ENCODE peak calls at places on chromosomes 12 and 14, in six cellular contexts. N is CD4-positive, alpha-beta T cell; J is upper lobe of right lung; T is WERI-Rb-1; V is cardiac muscle cell; W is mammary epithelial cell. M is an unnamed sample.

GRCh38 chr14:24339284-24340151 is at the start of gene RIPK3:
- DNase-seq in N (peak), J (peak), T (no peak), V (no peak), W (no peak), M (peak)

GRCh38 chr14:36619131-36619530 is 36.7 kb upstream of the NKX2-8 start:
- DNase-seq in N (no peak), J (no peak), T (no peak), V (no peak), W (peak), M (no peak)

GRCh38 chr12:32756476-32757158 is 920 bp upstream of the YARS2 start:
- DNase-seq in N (no peak), J (no peak), T (no peak), V (no peak), W (peak), M (peak)

GRCh38 chr14:100911665-100912316 is 8.3 kb upstream of the RTL1 start:
- DNase-seq in N (no peak), J (no peak), T (no peak), V (no peak), W (no peak), M (no peak)

GRCh38 chr14:76109087-76109880 is 42.4 kb upstream of the GPATCH2L start:
- DNase-seq in N (no peak), J (no peak), T (no peak), V (no peak), W (no peak), M (no peak)

GRCh38 chr12:21823581-21823980 is 49.1 kb upstream of the KCNJ8 start:
- DNase-seq in N (no peak), J (peak), T (peak), V (peak), W (no peak), M (no peak)

GRCh38 chr14:25537846-25538455 is 488.0 kb upstream of the STXBP6 start:
- DNase-seq in N (no peak), J (no peak), T (peak), V (no peak), W (no peak), M (no peak)

GRCh38 chr14:96688629-96689028 is 108.6 kb upstream of the VRK1 start:
- DNase-seq in N (no peak), J (no peak), T (no peak), V (no peak), W (no peak), M (no peak)

GRCh38 chr12:121295123-121295745 is 1.3 kb downstream of the CAMKK2 start:
- DNase-seq in N (no peak), J (no peak), T (peak), V (no peak), W (no peak), M (peak)

GRCh38 chr12:32134144-32134888 is 27.7 kb downstream of the BICD1 start:
- DNase-seq in N (peak), J (no peak), T (no peak), V (peak), W (peak), M (no peak)

GRCh38 chr12:5251786-5252185 is 180.1 kb upstream of the NTF3 start:
- DNase-seq in N (no peak), J (no peak), T (no peak), V (no peak), W (no peak), M (no peak)

GRCh38 chr12:67414011-67414715 is 145.0 kb downstream of the CAND1 start:
- DNase-seq in N (no peak), J (no peak), T (no peak), V (no peak), W (no peak), M (no peak)

GRCh38 chr14:69259531-69260245 is at the start of gene GALNT16:
- DNase-seq in N (no peak), J (peak), T (peak), V (peak), W (no peak), M (no peak)

GRCh38 chr12:107322063-107322462 is 228.7 kb upstream of the CRY1 start:
- DNase-seq in N (peak), J (no peak), T (no peak), V (no peak), W (no peak), M (no peak)

GRCh38 chr12:10511756-10512355 is 6.2 kb downstream of the EIF2S3B start:
- DNase-seq in N (no peak), J (no peak), T (no peak), V (no peak), W (peak), M (no peak)

GRCh38 chr12:47935196-47935595 is 28.2 kb upstream of the TMEM106C start:
- DNase-seq in N (no peak), J (no peak), T (no peak), V (peak), W (no peak), M (no peak)

GRCh38 chr12:53174881-53175491 is 5.5 kb upstream of the ZNF740 start:
- DNase-seq in N (no peak), J (no peak), T (no peak), V (peak), W (no peak), M (no peak)

GRCh38 chr14:61940669-61941420 is 178.6 kb downstream of the SNAPC1 start:
- DNase-seq in N (no peak), J (no peak), T (no peak), V (no peak), W (no peak), M (no peak)

DNA sequence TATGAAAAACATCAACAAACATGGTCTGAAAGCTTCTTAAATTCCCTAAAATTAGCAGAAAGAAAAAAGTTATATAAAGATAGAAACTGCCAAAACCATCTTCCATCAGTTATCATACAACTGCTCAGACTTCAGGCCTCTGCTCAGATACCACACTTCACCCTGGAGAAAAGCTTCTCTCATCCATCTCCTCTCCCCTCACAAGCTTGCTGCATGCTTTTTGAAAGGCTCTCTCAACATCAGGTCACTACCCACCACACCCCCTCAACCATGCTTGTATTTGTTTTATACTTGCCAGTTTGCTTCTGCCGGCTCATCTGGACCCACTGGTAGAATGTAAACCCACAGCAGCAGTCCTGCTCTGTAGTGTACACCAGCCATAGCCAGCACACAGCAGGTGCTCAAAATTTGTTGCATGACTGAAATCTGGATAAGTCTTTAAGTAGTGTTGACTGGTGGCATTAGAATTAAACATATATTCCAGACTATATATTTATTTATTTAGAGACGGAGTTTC is 8.8 kb downstream of the PPP1CC start:
- DNase-seq in N (no peak), J (no peak), T (no peak), V (no peak), W (no peak), M (no peak)
- H3K27ac ChIP-seq in N (no peak), J (no peak), T (no peak), V (no peak), W (no peak), M (no peak)

GRCh38 chr12:50390284-50390683 is 6.1 kb downstream of the FAM186A start:
- DNase-seq in N (no peak), J (no peak), T (no peak), V (peak), W (peak), M (peak)
- H3K27ac ChIP-seq in N (no peak), J (no peak), T (no peak), V (no peak), W (no peak), M (no peak)

GRCh38 chr14:30551460-30551859 is 7.5 kb upstream of the G2E3 start:
- DNase-seq in N (no peak), J (no peak), T (no peak), V (no peak), W (no peak), M (no peak)
- H3K27ac ChIP-seq in N (no peak), J (no peak), T (no peak), V (no peak), W (no peak), M (no peak)

GRCh38 chr14:105365681-105366080 is 32.7 kb upstream of the TEX22 start:
- DNase-seq in N (no peak), J (no peak), T (no peak), V (no peak), W (no peak), M (no peak)

GRCh38 chr14:105366386-105367074 is 31.8 kb upstream of the TEX22 start:
- DNase-seq in N (no peak), J (no peak), T (no peak), V (no peak), W (no peak), M (no peak)

GRCh38 chr14:105365101-105365500 is 33.2 kb upstream of the TEX22 start:
- DNase-seq in N (no peak), J (no peak), T (no peak), V (no peak), W (no peak), M (no peak)

GRCh38 chr14:105367116-105368031 is 31.0 kb upstream of the TEX22 start:
- DNase-seq in N (no peak), J (no peak), T (no peak), V (no peak), W (no peak), M (no peak)

DNA sequence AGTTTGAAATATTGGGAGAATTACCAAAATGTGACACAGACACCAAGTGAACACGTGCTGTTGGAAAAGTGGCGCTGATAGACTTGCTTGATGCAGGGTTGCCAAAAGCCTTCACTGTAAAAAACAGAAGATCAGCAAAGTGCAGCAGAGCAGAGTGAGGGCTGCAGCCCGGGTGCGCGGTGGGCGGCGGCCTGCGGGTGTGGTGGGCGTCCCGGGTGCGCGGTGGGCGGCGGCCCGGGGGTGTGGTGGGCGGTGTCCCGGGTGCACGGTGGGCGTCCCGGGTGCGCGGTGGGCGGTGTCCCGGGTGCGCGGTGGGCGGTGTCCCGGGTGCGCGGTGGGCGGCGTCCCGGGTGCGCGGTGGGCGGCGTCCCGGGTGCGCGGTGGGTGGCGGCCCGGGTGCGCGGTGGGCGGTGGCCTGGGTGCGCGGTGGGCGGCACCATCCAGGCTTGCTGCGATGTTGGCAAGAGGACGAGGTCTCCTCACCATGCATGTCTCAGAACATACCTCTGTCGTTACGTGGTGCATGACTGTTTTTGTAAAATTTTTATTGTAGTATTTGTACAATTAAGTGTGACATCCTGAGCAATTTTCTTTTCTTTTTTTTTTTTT is 34.1 kb upstream of the TEX22 start:
- DNase-seq in N (peak), J (no peak), T (peak), V (peak), W (peak), M (peak)
- H3K27ac ChIP-seq in N (no peak), J (no peak), T (no peak), V (no peak), W (no peak), M (no peak)

GRCh38 chr14:102517412-102518062 is 8.0 kb upstream of the ANKRD9 start:
- DNase-seq in N (no peak), J (peak), T (peak), V (no peak), W (no peak), M (no peak)
- H3K27ac ChIP-seq in N (no peak), J (peak), T (peak), V (no peak), W (no peak), M (peak)

GRCh38 chr14:95320076-95320895 is 578 bp upstream of the CLMN start:
- DNase-seq in N (no peak), J (no peak), T (peak), V (no peak), W (no peak), M (no peak)
- H3K27ac ChIP-seq in N (no peak), J (peak), T (peak), V (no peak), W (peak), M (no peak)

GRCh38 chr12:57896437-57897201 is 44.7 kb upstream of the ATP23 start:
- DNase-seq in N (no peak), J (peak), T (peak), V (peak), W (no peak), M (no peak)
- H3K27ac ChIP-seq in N (peak), J (peak), T (peak), V (peak), W (peak), M (peak)

GRCh38 chr14:68112456-68112855 is 292.9 kb downstream of the RAD51B start:
- DNase-seq in N (no peak), J (no peak), T (no peak), V (no peak), W (no peak), M (no peak)

GRCh38 chr14:68110989-68111704 is 291.6 kb downstream of the RAD51B start:
- DNase-seq in N (no peak), J (no peak), T (no peak), V (no peak), W (no peak), M (no peak)

GRCh38 chr14:68109132-68109531 is 289.6 kb downstream of the RAD51B start:
- DNase-seq in N (no peak), J (no peak), T (no peak), V (peak), W (no peak), M (no peak)

GRCh38 chr14:68113328-68113930 is 293.9 kb downstream of the RAD51B start:
- DNase-seq in N (no peak), J (no peak), T (no peak), V (peak), W (no peak), M (no peak)

GRCh38 chr14:68111733-68112270 is 292.2 kb downstream of the RAD51B start:
- DNase-seq in N (no peak), J (no peak), T (peak), V (no peak), W (no peak), M (no peak)
- H3K27ac ChIP-seq in N (no peak), J (no peak), T (no peak), V (no peak), W (no peak), M (no peak)